ENCODE peak calls at places on chromosomes 12 and 14, in six cellular contexts. P is AG09309, E is colonic mucosa, X is nephron progenitor cell, I is astrocyte, D is breast epithelium. A is an unnamed sample.

GRCh38 chr12:1373887-1374286 is 220.5 kb downstream of the FBXL14 start:
- DNase-seq in P (peak), E (no peak), X (no peak), I (peak), D (no peak), A (no peak)

GRCh38 chr12:98355933-98356332 is 159.5 kb upstream of the TMPO start:
- DNase-seq in P (no peak), E (no peak), X (no peak), I (no peak), D (no peak), A (no peak)

GRCh38 chr14:64191756-64192155 is 102.4 kb downstream of the ESR2 start:
- DNase-seq in P (peak), E (no peak), X (no peak), I (peak), D (no peak), A (no peak)

GRCh38 chr12:93015970-93016751 is 87.1 kb upstream of the EEA1 start:
- DNase-seq in P (no peak), E (peak), X (no peak), I (no peak), D (no peak), A (no peak)

GRCh38 chr12:38736821-38737220 is 168.6 kb downstream of the CPNE8 start:
- DNase-seq in P (no peak), E (no peak), X (no peak), I (peak), D (no peak), A (no peak)

GRCh38 chr12:71556881-71557280 is 106.8 kb downstream of the ZFC3H1 start:
- DNase-seq in P (peak), E (no peak), X (no peak), I (peak), D (no peak), A (no peak)

GRCh38 chr12:101671157-101671791 is 26.2 kb upstream of the CHPT1 start:
- DNase-seq in P (no peak), E (no peak), X (no peak), I (no peak), D (no peak), A (peak)

GRCh38 chr12:108835860-108836634 is 21.3 kb downstream of the SSH1 start:
- DNase-seq in P (no peak), E (no peak), X (no peak), I (no peak), D (no peak), A (no peak)

GRCh38 chr14:68089146-68089715 is 269.7 kb downstream of the RAD51B start:
- DNase-seq in P (no peak), E (no peak), X (peak), I (peak), D (no peak), A (no peak)

GRCh38 chr12:51242150-51242549 is 3.5 kb downstream of the DAZAP2 start:
- DNase-seq in P (no peak), E (no peak), X (no peak), I (no peak), D (no peak), A (no peak)

GRCh38 chr12:128318946-128319345 is 52.0 kb downstream of the TMEM132C start:
- DNase-seq in P (no peak), E (no peak), X (no peak), I (no peak), D (no peak), A (no peak)

GRCh38 chr14:22650960-22651521 is 6.9 kb upstream of the OR6J1 start:
- DNase-seq in P (no peak), E (no peak), X (no peak), I (peak), D (no peak), A (no peak)

GRCh38 chr12:14273911-14274306 is 91.6 kb upstream of the ATF7IP start:
- DNase-seq in P (no peak), E (no peak), X (no peak), I (peak), D (no peak), A (no peak)

GRCh38 chr14:67446371-67447032 is 34.5 kb upstream of the PLEK2 start:
- DNase-seq in P (no peak), E (no peak), X (no peak), I (no peak), D (no peak), A (no peak)

GRCh38 chr12:46675736-46676135 is 150.1 kb downstream of the SLC38A4 start:
- DNase-seq in P (no peak), E (no peak), X (peak), I (peak), D (no peak), A (no peak)

GRCh38 chr14:90060312-90060964 is 1.4 kb upstream of the KCNK13 start:
- DNase-seq in P (no peak), E (peak), X (peak), I (peak), D (no peak), A (peak)

GRCh38 chr14:54653764-54654469 is 87.0 kb downstream of the SAMD4A start:
- DNase-seq in P (no peak), E (no peak), X (peak), I (peak), D (no peak), A (no peak)

GRCh38 chr14:95156153-95156764 is 1.1 kb downstream of the DICER1 start:
- DNase-seq in P (no peak), E (peak), X (no peak), I (peak), D (no peak), A (no peak)

GRCh38 chr12:75977952-75978671 is 53.5 kb downstream of the PHLDA1 start:
- DNase-seq in P (peak), E (peak), X (peak), I (peak), D (peak), A (peak)

GRCh38 chr12:51392556-51393237 is 1.5 kb upstream of the GALNT6 start:
- DNase-seq in P (no peak), E (no peak), X (peak), I (peak), D (no peak), A (no peak)

GRCh38 chr12:29781176-29781575 is 2.6 kb downstream of the TMTC1 start:
- DNase-seq in P (no peak), E (no peak), X (no peak), I (no peak), D (no peak), A (no peak)

GRCh38 chr14:103286460-103286859 is 47.6 kb upstream of the EIF5 start:
- DNase-seq in P (no peak), E (no peak), X (no peak), I (no peak), D (no peak), A (no peak)

GRCh38 chr12:132429932-132430643 is 59.9 kb upstream of the FBRSL1 start:
- DNase-seq in P (no peak), E (peak), X (peak), I (no peak), D (no peak), A (peak)

DNA sequence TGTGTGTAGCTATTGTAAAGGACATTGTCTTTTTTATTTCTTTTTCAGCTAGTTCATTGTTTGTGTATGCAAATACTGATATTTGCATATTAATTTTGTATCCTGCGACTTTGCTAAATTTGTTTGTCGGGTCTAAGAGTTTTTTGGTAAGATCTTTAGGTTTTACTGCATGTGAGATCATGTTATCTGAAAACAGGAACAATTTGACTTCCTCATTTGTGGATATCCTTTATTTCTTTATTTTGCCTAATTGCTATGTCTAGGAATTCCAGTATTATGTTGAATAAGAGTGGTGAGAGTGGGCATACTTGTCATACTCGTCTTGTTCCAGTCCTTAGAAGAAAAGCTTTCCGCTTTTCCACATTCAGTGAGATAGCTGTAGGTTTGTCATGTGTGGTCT is 28.8 kb downstream of the SIX4 start:
- DNase-seq in P (no peak), E (no peak), X (no peak), I (no peak), D (no peak), A (no peak)
- TF ChIP-seq CTCF in P (no peak), E (no peak), X (no peak), I (no peak), D (no peak), A (no peak)

DNA sequence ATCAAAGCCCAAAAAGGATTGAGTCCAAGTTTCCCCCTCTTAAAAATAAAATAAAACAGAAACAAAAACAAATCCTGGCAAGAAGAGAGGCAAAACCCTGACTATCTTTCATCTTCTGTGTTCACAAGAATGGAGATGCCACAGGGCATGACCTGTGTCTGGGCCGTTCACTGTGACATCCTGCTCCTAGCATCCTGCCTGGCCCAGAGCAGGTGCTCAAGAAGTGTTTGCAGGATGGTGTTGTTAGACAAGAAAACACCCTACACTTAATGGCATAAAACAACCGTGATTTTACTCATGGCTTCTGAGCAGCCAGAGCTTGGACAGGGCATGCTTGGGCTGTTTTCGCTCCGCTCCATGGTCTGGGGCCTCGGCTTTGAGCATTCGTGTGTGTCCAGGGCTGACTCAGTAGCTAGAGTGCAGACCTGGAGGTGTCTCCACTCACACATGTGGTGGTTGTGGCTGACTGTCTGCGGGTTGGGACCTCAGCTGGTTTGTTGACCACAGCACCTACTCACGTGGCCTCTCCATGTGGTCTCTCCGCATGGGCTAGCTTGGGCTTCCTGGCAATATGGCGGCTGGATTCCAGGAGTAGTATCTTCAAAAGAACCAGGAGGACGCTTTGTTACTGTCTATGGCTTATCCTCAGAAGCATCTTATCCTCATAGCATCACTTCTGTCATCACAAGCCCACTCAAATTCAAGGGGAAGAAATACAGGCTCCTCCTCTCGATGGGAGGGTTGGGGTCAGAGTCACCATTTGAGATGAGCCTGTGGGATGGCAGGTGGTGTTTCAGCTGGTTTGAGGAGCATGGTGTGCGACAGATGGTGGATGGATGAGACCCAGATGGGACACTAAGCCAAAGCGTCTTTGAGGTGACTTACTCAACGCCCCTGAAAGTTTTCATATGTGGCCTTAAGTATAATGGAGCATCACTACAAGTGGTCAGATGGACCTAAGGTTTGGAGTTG is 33.2 kb upstream of the FZD10 start:
- DNase-seq in P (no peak), E (no peak), X (no peak), I (no peak), D (no peak), A (no peak)
- TF ChIP-seq CTCF in P (no peak), E (no peak), X (no peak), I (no peak), D (no peak), A (no peak)

DNA sequence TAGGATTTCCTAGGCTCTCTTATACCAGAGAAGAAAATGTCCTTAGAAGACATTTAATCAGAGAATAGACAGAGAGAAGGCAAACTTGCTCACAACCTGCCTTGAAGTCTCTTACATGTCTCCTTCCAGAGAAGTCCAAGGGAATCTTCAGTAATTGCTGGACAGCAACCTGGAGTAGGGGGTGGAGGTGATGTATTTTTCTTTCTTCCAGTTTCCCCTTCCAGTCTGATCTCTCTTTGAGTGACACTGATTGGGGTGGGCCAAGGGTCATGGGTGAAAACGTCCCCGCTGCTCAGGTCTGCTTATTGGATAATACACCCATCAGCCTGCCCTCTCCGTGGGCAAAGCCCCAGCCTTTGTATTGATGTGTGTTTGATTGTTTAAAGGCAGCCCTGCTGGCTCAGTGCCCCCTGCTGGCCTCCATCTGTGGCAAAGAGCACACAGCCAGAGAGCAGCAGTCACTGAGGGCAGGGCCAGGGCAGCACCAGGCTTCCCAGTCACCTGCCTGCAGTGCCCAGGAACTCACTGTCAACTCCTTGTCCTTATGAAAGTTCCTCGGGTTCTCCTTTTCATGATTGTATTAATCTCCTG is 35.7 kb upstream of the ATP2A2 start:
- DNase-seq in P (no peak), E (peak), X (no peak), I (no peak), D (no peak), A (peak)
- TF ChIP-seq CTCF in P (peak), E (peak), X (no peak), I (peak), D (no peak), A (no peak)

DNA sequence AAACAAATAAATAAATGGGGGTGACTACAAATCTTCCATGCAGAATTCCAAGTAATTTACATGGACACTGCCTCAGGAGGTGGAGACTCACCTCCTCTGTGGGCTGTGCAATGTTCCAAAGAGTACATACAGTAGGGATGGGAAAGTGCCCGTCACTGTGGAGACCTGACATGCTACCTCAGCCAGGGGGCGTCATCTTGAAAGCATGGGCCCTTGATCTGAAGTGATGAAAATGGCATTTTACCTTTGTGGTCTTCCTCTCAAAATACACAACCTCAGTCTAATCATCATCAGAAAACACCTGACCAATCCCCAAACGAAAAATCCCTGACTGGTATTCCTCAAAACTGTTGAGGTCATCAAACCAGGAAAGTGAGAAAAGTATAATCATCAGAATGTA is 48.4 kb downstream of the ANAPC7 start:
- DNase-seq in P (no peak), E (no peak), X (peak), I (peak), D (no peak), A (no peak)
- TF ChIP-seq CTCF in P (peak), E (no peak), X (no peak), I (peak), D (no peak), A (no peak)

GRCh38 chr14:99753225-99754140 is 39.7 kb upstream of the EML1 start:
- DNase-seq in P (no peak), E (no peak), X (no peak), I (no peak), D (no peak), A (no peak)
- TF ChIP-seq CTCF in P (peak), E (no peak), X (no peak), I (no peak), D (no peak), A (no peak)

GRCh38 chr12:107396991-107397390 is 288.6 kb upstream of the PWP1 start:
- DNase-seq in P (no peak), E (no peak), X (no peak), I (no peak), D (no peak), A (no peak)

GRCh38 chr12:107394693-107395092 is 290.9 kb upstream of the PWP1 start:
- DNase-seq in P (no peak), E (no peak), X (no peak), I (no peak), D (no peak), A (no peak)

GRCh38 chr12:107393043-107393725 is 292.4 kb upstream of the PWP1 start:
- DNase-seq in P (no peak), E (no peak), X (no peak), I (no peak), D (no peak), A (no peak)

GRCh38 chr12:107398101-107398500 is 287.5 kb upstream of the PWP1 start:
- DNase-seq in P (no peak), E (no peak), X (no peak), I (peak), D (no peak), A (no peak)

DNA sequence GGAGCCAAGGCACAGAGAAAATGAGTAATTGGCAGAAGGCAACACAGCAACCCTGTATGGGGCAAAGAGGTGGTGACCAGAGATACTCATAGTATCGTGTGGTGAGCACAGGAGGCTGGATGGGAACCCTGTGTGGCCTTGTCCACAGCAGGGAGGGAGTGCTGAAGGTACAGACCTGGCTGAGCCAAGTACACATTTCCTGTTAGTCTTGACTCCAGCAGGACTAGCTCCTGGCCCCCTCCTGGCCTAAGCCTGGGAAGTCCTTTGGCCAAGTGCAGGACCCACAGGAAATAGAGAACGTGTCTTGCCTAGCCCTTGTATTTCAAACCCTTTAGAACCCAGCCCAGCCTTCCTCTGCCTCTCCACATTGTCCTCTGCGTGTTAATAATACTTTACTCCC is 289.8 kb upstream of the PWP1 start:
- DNase-seq in P (no peak), E (no peak), X (no peak), I (no peak), D (no peak), A (no peak)
- TF ChIP-seq CTCF in P (no peak), E (no peak), X (no peak), I (no peak), D (no peak), A (no peak)

GRCh38 chr12:120643574-120643973 is 3.1 kb downstream of the CABP1 start:
- DNase-seq in P (no peak), E (no peak), X (no peak), I (no peak), D (no peak), A (no peak)

GRCh38 chr12:120640840-120641833 is 711 bp downstream of the CABP1 start:
- DNase-seq in P (no peak), E (peak), X (peak), I (peak), D (no peak), A (peak)

GRCh38 chr12:120642806-120643205 is 2.4 kb downstream of the CABP1 start:
- DNase-seq in P (no peak), E (no peak), X (no peak), I (no peak), D (no peak), A (no peak)

GRCh38 chr12:120642086-120642485 is 1.7 kb downstream of the CABP1 start:
- DNase-seq in P (no peak), E (no peak), X (no peak), I (no peak), D (no peak), A (no peak)

GRCh38 chr12:120639771-120640721 is at the start of gene CABP1:
- DNase-seq in P (no peak), E (peak), X (peak), I (no peak), D (no peak), A (peak)
- TF ChIP-seq CTCF in P (no peak), E (no peak), X (peak), I (no peak), D (no peak), A (no peak)

DNA sequence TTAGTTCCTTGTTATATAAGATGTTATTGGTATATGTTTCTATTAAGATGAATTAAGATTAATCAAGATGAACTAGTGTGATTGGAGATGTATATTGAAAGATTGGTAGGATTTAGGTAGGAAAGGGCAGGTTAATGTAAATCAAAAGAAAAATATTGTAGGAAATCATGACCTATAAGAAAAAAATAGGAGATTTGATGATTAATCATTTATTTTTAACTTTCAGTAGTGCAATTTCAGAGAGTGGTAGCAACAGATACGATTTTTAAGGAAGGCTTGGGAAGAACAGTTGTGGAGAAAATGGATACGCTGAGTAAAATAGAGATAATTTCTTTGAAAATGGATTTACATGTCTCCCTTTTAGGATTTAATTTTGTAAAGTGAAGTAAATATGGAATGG is 73.7 kb downstream of the MON2 start:
- DNase-seq in P (no peak), E (no peak), X (no peak), I (no peak), D (no peak), A (no peak)
- TF ChIP-seq CTCF in P (no peak), E (no peak), X (no peak), I (no peak), D (no peak), A (no peak)

GRCh38 chr12:53550595-53550994 is 43.3 kb upstream of the NPFF start:
- DNase-seq in P (no peak), E (no peak), X (no peak), I (no peak), D (no peak), A (no peak)

GRCh38 chr12:53552346-53553327 is 45.4 kb upstream of the NPFF start:
- DNase-seq in P (no peak), E (no peak), X (peak), I (no peak), D (no peak), A (no peak)

DNA sequence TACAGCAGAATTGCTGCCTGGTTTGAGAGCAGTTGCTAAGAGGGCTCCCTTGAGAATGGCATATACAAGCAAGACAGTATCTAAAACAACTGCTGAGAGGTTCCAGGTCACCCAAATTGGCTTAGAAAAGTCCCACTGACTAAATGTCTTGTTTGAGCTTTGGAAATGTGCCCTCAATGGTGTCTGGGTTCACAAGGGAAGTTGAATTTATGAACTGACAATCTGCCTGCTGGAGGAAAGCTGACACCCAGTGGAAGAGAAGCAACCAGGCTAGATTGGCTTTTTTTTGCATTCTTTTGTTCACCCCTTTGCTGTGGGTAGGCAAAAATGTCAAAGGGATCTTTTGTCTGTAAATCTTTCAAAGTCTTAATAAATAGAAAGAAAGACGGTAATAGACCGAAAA is 44.6 kb upstream of the NPFF start:
- DNase-seq in P (no peak), E (no peak), X (peak), I (no peak), D (no peak), A (no peak)
- TF ChIP-seq CTCF in P (no peak), E (no peak), X (no peak), I (no peak), D (no peak), A (no peak)